ENCODE peak calls at places on chromosomes 7 and 10, in four cellular contexts. K is NCI-H1092, X is OCI-LY7, Z is fibroblast of mammary gland. F is an unnamed sample.

GRCh38 chr10:24427678-24428409 is 218.9 kb downstream of the KIAA1217 start:
- DNase-seq in K (no peak), X (no peak), Z (no peak), F (no peak)

GRCh38 chr10:92593553-92594046 is 670 bp downstream of the KIF11 start:
- DNase-seq in K (no peak), X (peak; percentile 20), Z (no peak), F (no peak)

GRCh38 chr10:90857635-90858488 is at the start of gene HTR7:
- DNase-seq in K (peak; percentile 8), X (peak; percentile 28), Z (peak; percentile 33), F (peak; percentile 58)

GRCh38 chr7:148944935-148945934 is 61.1 kb upstream of the EZH2 start:
- DNase-seq in K (no peak), X (no peak), Z (peak; percentile 64), F (peak; percentile 93)

GRCh38 chr7:150356265-150356897 is 12.2 kb upstream of the REPIN1 start:
- DNase-seq in K (peak; percentile 33), X (peak; percentile 60), Z (peak; percentile 48), F (peak; percentile 63)

GRCh38 chr7:121953601-121954000 is 80.6 kb downstream of the PTPRZ1 start:
- DNase-seq in K (no peak), X (no peak), Z (no peak), F (no peak)

GRCh38 chr10:11164806-11165590 is 147.3 kb downstream of the CELF2 start:
- DNase-seq in K (no peak), X (peak; percentile 63), Z (peak; percentile 94), F (peak; percentile 85)

GRCh38 chr10:98465866-98466265 is 19.1 kb upstream of the HPS1 start:
- DNase-seq in K (no peak), X (no peak), Z (no peak), F (no peak)

GRCh38 chr7:4700577-4701235 is 18.6 kb downstream of the FOXK1 start:
- DNase-seq in K (no peak), X (no peak), Z (peak; percentile 97), F (no peak)

GRCh38 chr10:58319599-58319998 is 15.2 kb upstream of the UBE2D1 start:
- DNase-seq in K (no peak), X (no peak), Z (peak; percentile 7), F (peak; percentile 9)

GRCh38 chr10:86954681-86955500 is 2.5 kb downstream of the MMRN2 start:
- DNase-seq in K (no peak), X (no peak), Z (no peak), F (no peak)